ENCODE peak calls at places on chromosomes 12 and 14, in ten cellular contexts. One of them, this sample, is unnamed.
A peak's percentile ranks its signal among the peaks of the same experiment; 100 is the strongest.

GRCh38 chr14:52328286-52328685 is 14.2 kb downstream of the PTGER2 start:
- DNase-seq in fibroblast of lung: peak; percentile 69
- DNase-seq in left ventricle myocardium inferior: no peak
- DNase-seq in endothelial cell of umbilical vein: no peak
- DNase-seq in tibial artery: no peak
- DNase-seq in fibroblast of pulmonary artery: peak; percentile 46
- DNase-seq in K562: no peak
- DNase-seq in thoracic aorta: no peak
- DNase-seq in AG10803: peak; percentile 48
- DNase-seq in right cardiac atrium: no peak
- DNase-seq in this sample: no peak

GRCh38 chr12:117686911-117687377 is 281.8 kb downstream of the KSR2 start:
- DNase-seq in K562: no peak
- DNase-seq in left ventricle myocardium inferior: no peak
- DNase-seq in endothelial cell of umbilical vein: peak; percentile 95
- DNase-seq in tibial artery: peak; percentile 73
- DNase-seq in fibroblast of pulmonary artery: no peak
- DNase-seq in AG10803: peak; percentile 86
- DNase-seq in right cardiac atrium: no peak
- DNase-seq in thoracic aorta: no peak
- DNase-seq in fibroblast of lung: peak; percentile 91
- DNase-seq in this sample: peak; percentile 81

GRCh38 chr12:130938186-130938585 is 15.5 kb upstream of the ADGRD1 start:
- DNase-seq in right cardiac atrium: no peak
- DNase-seq in K562: no peak
- DNase-seq in fibroblast of lung: no peak
- DNase-seq in AG10803: no peak
- DNase-seq in left ventricle myocardium inferior: no peak
- DNase-seq in fibroblast of pulmonary artery: no peak
- DNase-seq in endothelial cell of umbilical vein: no peak
- DNase-seq in thoracic aorta: no peak
- DNase-seq in tibial artery: no peak
- DNase-seq in this sample: no peak

GRCh38 chr12:131276501-131277185 is 322.9 kb downstream of the ADGRD1 start:
- DNase-seq in thoracic aorta: no peak
- DNase-seq in right cardiac atrium: no peak
- DNase-seq in AG10803: no peak
- DNase-seq in fibroblast of pulmonary artery: no peak
- DNase-seq in left ventricle myocardium inferior: peak; percentile 9
- DNase-seq in K562: no peak
- DNase-seq in fibroblast of lung: no peak
- DNase-seq in tibial artery: peak; percentile 50
- DNase-seq in endothelial cell of umbilical vein: no peak
- DNase-seq in this sample: no peak

GRCh38 chr12:58681730-58682129 is 238.6 kb downstream of the LRIG3 start:
- DNase-seq in AG10803: no peak
- DNase-seq in tibial artery: no peak
- DNase-seq in K562: no peak
- DNase-seq in right cardiac atrium: no peak
- DNase-seq in left ventricle myocardium inferior: no peak
- DNase-seq in fibroblast of pulmonary artery: no peak
- DNase-seq in endothelial cell of umbilical vein: no peak
- DNase-seq in fibroblast of lung: no peak
- DNase-seq in thoracic aorta: no peak
- DNase-seq in this sample: no peak

GRCh38 chr12:9741726-9742125 is 8.8 kb upstream of the CLECL1 start:
- DNase-seq in thoracic aorta: no peak
- DNase-seq in left ventricle myocardium inferior: no peak
- DNase-seq in K562: no peak
- DNase-seq in fibroblast of lung: no peak
- DNase-seq in endothelial cell of umbilical vein: no peak
- DNase-seq in tibial artery: no peak
- DNase-seq in fibroblast of pulmonary artery: no peak
- DNase-seq in right cardiac atrium: no peak
- DNase-seq in AG10803: no peak
- DNase-seq in this sample: no peak

GRCh38 chr14:50954811-50955372 is 10.6 kb upstream of the PYGL start:
- DNase-seq in endothelial cell of umbilical vein: peak; percentile 85
- DNase-seq in fibroblast of lung: peak; percentile 69
- DNase-seq in fibroblast of pulmonary artery: peak; percentile 83
- DNase-seq in K562: no peak
- DNase-seq in right cardiac atrium: no peak
- DNase-seq in tibial artery: no peak
- DNase-seq in left ventricle myocardium inferior: no peak
- DNase-seq in thoracic aorta: no peak
- DNase-seq in AG10803: peak; percentile 72
- DNase-seq in this sample: no peak

GRCh38 chr14:99055019-99055418 is 217.0 kb downstream of the BCL11B start:
- DNase-seq in left ventricle myocardium inferior: no peak
- DNase-seq in thoracic aorta: no peak
- DNase-seq in tibial artery: no peak
- DNase-seq in AG10803: peak; percentile 42
- DNase-seq in K562: no peak
- DNase-seq in fibroblast of pulmonary artery: no peak
- DNase-seq in fibroblast of lung: peak; percentile 35
- DNase-seq in endothelial cell of umbilical vein: no peak
- DNase-seq in right cardiac atrium: no peak
- DNase-seq in this sample: no peak

GRCh38 chr12:21305666-21306065 is 29.1 kb downstream of the SLCO1A2 start:
- DNase-seq in AG10803: no peak
- DNase-seq in endothelial cell of umbilical vein: no peak
- DNase-seq in tibial artery: no peak
- DNase-seq in thoracic aorta: no peak
- DNase-seq in K562: no peak
- DNase-seq in left ventricle myocardium inferior: no peak
- DNase-seq in fibroblast of lung: no peak
- DNase-seq in right cardiac atrium: no peak
- DNase-seq in fibroblast of pulmonary artery: no peak
- DNase-seq in this sample: peak; percentile 3

GRCh38 chr14:68404652-68405183 is 388.1 kb downstream of the ZFP36L1 start:
- DNase-seq in thoracic aorta: no peak
- DNase-seq in fibroblast of pulmonary artery: no peak
- DNase-seq in left ventricle myocardium inferior: no peak
- DNase-seq in right cardiac atrium: no peak
- DNase-seq in tibial artery: no peak
- DNase-seq in AG10803: no peak
- DNase-seq in endothelial cell of umbilical vein: no peak
- DNase-seq in K562: peak; percentile 8
- DNase-seq in fibroblast of lung: peak; percentile 40
- DNase-seq in this sample: no peak

GRCh38 chr12:12466157-12466556 is 96.5 kb downstream of the DUSP16 start:
- DNase-seq in fibroblast of pulmonary artery: no peak
- DNase-seq in AG10803: no peak
- DNase-seq in tibial artery: no peak
- DNase-seq in right cardiac atrium: no peak
- DNase-seq in endothelial cell of umbilical vein: no peak
- DNase-seq in left ventricle myocardium inferior: no peak
- DNase-seq in fibroblast of lung: no peak
- DNase-seq in thoracic aorta: no peak
- DNase-seq in K562: no peak
- DNase-seq in this sample: no peak

GRCh38 chr14:38721822-38722431 is 381.1 kb downstream of the SEC23A start:
- DNase-seq in AG10803: peak; percentile 48
- DNase-seq in tibial artery: peak; percentile 77
- DNase-seq in fibroblast of lung: peak; percentile 34
- DNase-seq in right cardiac atrium: peak; percentile 47
- DNase-seq in left ventricle myocardium inferior: peak; percentile 21
- DNase-seq in K562: peak; percentile 22
- DNase-seq in endothelial cell of umbilical vein: peak; percentile 89
- DNase-seq in fibroblast of pulmonary artery: peak; percentile 76
- DNase-seq in thoracic aorta: no peak
- DNase-seq in this sample: no peak

DNA sequence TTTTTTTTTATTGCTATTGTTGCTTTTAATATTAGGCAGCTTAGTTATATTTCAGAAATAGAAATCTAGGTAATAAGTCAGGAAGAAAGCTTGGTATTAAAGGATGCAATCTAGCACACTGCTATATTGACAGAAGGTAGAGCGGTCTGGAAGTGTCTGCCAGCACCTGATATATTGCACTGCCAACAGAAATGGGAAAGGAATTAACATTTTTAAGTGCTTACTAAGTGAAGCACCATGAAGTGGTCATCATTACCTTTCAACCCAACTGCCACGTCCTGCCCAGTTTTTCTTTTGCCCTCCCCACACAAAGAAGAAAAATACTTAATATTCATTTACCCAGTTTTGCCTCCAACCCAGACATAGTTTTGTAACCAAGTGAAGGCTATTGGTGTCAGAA is 163.5 kb downstream of the KITLG start:
- DNase-seq in AG10803: no peak
- DNase-seq in thoracic aorta: no peak
- DNase-seq in K562: no peak
- DNase-seq in fibroblast of pulmonary artery: no peak
- DNase-seq in tibial artery: no peak
- DNase-seq in right cardiac atrium: no peak
- DNase-seq in left ventricle myocardium inferior: no peak
- DNase-seq in endothelial cell of umbilical vein: no peak
- DNase-seq in fibroblast of lung: peak; percentile 56
- DNase-seq in this sample: no peak
- H3K4me3 ChIP-seq in AG10803: peak overlapping the region; percentile 67
- H3K4me3 ChIP-seq in thoracic aorta: no peak overlapping the region
- H3K4me3 ChIP-seq in K562: no peak overlapping the region
- H3K4me3 ChIP-seq in fibroblast of pulmonary artery: no peak overlapping the region
- H3K4me3 ChIP-seq in tibial artery: no peak overlapping the region
- H3K4me3 ChIP-seq in right cardiac atrium: no peak overlapping the region
- H3K4me3 ChIP-seq in left ventricle myocardium inferior: peak overlapping the region; percentile 32
- H3K4me3 ChIP-seq in endothelial cell of umbilical vein: no peak overlapping the region
- H3K4me3 ChIP-seq in fibroblast of lung: peak overlapping the region; percentile 50
- H3K4me3 ChIP-seq in this sample: peak overlapping the region; percentile 4

DNA sequence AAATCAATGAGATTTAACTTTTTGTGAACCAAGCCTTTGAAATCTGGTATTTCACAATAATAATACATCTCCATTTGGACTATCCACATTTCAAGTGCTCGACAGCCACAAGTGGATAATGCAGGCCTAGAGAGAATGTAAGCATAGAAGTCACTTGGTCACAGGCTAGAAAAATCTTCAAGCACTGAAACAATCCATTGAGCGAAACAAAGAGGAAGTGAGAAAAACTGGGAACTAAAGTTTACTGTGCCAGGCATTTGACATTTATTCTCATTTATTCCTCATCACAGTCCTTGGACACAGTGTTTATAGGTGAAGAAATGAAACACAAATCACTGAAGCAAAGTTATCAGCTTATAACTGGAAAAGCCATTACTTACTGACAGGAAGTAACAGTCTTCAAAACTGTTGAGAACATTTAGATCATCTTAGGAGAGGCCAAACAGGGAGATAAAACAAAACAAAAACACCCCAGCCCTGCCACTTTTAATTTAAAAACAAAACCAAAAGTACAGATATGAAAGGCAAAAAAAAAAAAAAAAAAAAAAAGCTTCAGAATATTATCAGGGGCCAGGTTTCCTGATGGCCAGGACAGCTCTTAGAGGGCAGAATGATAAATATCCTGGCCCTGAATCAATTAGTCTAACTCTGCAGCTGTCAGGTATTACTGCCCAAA is 29.2 kb downstream of the GNS start:
- DNase-seq in right cardiac atrium: no peak
- DNase-seq in fibroblast of pulmonary artery: no peak
- DNase-seq in fibroblast of lung: no peak
- DNase-seq in K562: no peak
- DNase-seq in AG10803: no peak
- DNase-seq in endothelial cell of umbilical vein: peak; percentile 27
- DNase-seq in thoracic aorta: no peak
- DNase-seq in tibial artery: no peak
- DNase-seq in left ventricle myocardium inferior: no peak
- DNase-seq in this sample: no peak
- H3K4me3 ChIP-seq in right cardiac atrium: peak overlapping the region; percentile 19
- H3K4me3 ChIP-seq in fibroblast of pulmonary artery: no peak overlapping the region
- H3K4me3 ChIP-seq in fibroblast of lung: no peak overlapping the region
- H3K4me3 ChIP-seq in K562: no peak overlapping the region
- H3K4me3 ChIP-seq in AG10803: no peak overlapping the region
- H3K4me3 ChIP-seq in endothelial cell of umbilical vein: no peak overlapping the region
- H3K4me3 ChIP-seq in thoracic aorta: no peak overlapping the region
- H3K4me3 ChIP-seq in tibial artery: no peak overlapping the region
- H3K4me3 ChIP-seq in left ventricle myocardium inferior: peak overlapping the region; percentile 19
- H3K4me3 ChIP-seq in this sample: no peak overlapping the region

GRCh38 chr14:23093104-23093503 is 1.8 kb downstream of the ACIN1 start:
- DNase-seq in fibroblast of lung: no peak
- DNase-seq in right cardiac atrium: no peak
- DNase-seq in tibial artery: no peak
- DNase-seq in fibroblast of pulmonary artery: no peak
- DNase-seq in endothelial cell of umbilical vein: no peak
- DNase-seq in thoracic aorta: no peak
- DNase-seq in left ventricle myocardium inferior: no peak
- DNase-seq in K562: no peak
- DNase-seq in AG10803: no peak
- DNase-seq in this sample: no peak
- H3K4me3 ChIP-seq in fibroblast of lung: peak overlapping the region; percentile 86
- H3K4me3 ChIP-seq in right cardiac atrium: no peak overlapping the region
- H3K4me3 ChIP-seq in tibial artery: no peak overlapping the region
- H3K4me3 ChIP-seq in fibroblast of pulmonary artery: peak overlapping the region; percentile 70
- H3K4me3 ChIP-seq in endothelial cell of umbilical vein: no peak overlapping the region
- H3K4me3 ChIP-seq in thoracic aorta: peak overlapping the region; percentile 78
- H3K4me3 ChIP-seq in left ventricle myocardium inferior: peak overlapping the region; percentile 90
- H3K4me3 ChIP-seq in K562: peak overlapping the region; percentile 83
- H3K4me3 ChIP-seq in AG10803: peak overlapping the region; percentile 97
- H3K4me3 ChIP-seq in this sample: peak overlapping the region; percentile 89

DNA sequence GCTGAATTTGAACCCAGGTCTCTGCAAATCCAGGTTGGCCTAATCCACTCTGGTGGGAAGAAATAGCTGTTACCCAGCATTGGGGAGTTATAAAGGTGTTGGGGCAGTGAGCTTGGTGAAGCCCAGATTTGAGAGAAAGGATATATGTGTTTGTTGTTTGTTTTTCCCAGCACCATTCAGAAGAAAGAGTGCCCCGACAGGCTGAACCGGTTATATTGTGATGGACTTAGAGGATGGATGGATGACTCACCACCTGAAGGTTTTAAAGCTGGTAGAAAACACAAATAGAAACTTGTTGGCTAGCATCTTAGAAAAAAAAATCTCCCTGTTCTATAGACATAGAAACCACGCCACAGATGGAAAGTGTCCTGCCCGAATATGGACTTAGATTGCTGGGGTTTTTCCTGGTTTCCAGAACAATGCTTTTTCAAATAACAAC is 404.6 kb downstream of the MED13L start:
- DNase-seq in fibroblast of pulmonary artery: no peak
- DNase-seq in left ventricle myocardium inferior: no peak
- DNase-seq in endothelial cell of umbilical vein: no peak
- DNase-seq in K562: no peak
- DNase-seq in thoracic aorta: no peak
- DNase-seq in AG10803: no peak
- DNase-seq in fibroblast of lung: no peak
- DNase-seq in tibial artery: no peak
- DNase-seq in right cardiac atrium: no peak
- DNase-seq in this sample: no peak
- H3K4me3 ChIP-seq in fibroblast of pulmonary artery: no peak overlapping the region
- H3K4me3 ChIP-seq in left ventricle myocardium inferior: no peak overlapping the region
- H3K4me3 ChIP-seq in endothelial cell of umbilical vein: no peak overlapping the region
- H3K4me3 ChIP-seq in K562: no peak overlapping the region
- H3K4me3 ChIP-seq in thoracic aorta: no peak overlapping the region
- H3K4me3 ChIP-seq in AG10803: no peak overlapping the region
- H3K4me3 ChIP-seq in fibroblast of lung: no peak overlapping the region
- H3K4me3 ChIP-seq in tibial artery: no peak overlapping the region
- H3K4me3 ChIP-seq in right cardiac atrium: no peak overlapping the region
- H3K4me3 ChIP-seq in this sample: no peak overlapping the region

DNA sequence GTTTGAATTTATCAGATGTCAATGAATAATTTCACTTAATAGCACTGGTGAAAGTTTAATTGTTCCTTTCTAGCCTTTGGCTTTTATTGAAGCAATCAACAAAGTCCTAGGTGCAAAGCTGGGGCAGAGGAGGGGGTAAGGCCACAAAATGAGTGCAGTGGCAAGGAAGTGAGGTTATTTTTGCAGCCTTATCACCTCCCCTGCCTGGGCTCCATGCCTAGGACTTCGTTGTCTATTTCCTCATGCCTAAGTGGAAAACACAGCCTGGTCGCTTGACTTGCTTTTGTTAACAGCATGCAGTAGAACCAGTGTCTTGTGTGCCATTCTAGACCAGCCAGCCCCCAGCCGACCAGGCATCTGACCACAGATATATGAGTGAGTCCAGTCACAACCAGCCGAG is 156.6 kb downstream of the GLT1D1 start:
- DNase-seq in thoracic aorta: no peak
- DNase-seq in right cardiac atrium: no peak
- DNase-seq in AG10803: no peak
- DNase-seq in fibroblast of pulmonary artery: no peak
- DNase-seq in tibial artery: no peak
- DNase-seq in endothelial cell of umbilical vein: no peak
- DNase-seq in left ventricle myocardium inferior: no peak
- DNase-seq in K562: no peak
- DNase-seq in fibroblast of lung: no peak
- DNase-seq in this sample: no peak
- H3K4me3 ChIP-seq in thoracic aorta: no peak overlapping the region
- H3K4me3 ChIP-seq in right cardiac atrium: no peak overlapping the region
- H3K4me3 ChIP-seq in AG10803: no peak overlapping the region
- H3K4me3 ChIP-seq in fibroblast of pulmonary artery: no peak overlapping the region
- H3K4me3 ChIP-seq in tibial artery: no peak overlapping the region
- H3K4me3 ChIP-seq in endothelial cell of umbilical vein: no peak overlapping the region
- H3K4me3 ChIP-seq in left ventricle myocardium inferior: no peak overlapping the region
- H3K4me3 ChIP-seq in K562: no peak overlapping the region
- H3K4me3 ChIP-seq in fibroblast of lung: no peak overlapping the region
- H3K4me3 ChIP-seq in this sample: no peak overlapping the region

This sample was measured in BJ.